ENCODE peak calls at places on chromosomes 5 and 9, in six cellular contexts. One of them, this sample, is unnamed.

GRCh38 chr5:110321117-110321516 is 405.4 kb downstream of the TMEM232 start:
- DNase-seq in heart left ventricle: no peak
- DNase-seq in mucosa of descending colon: no peak
- DNase-seq in omental fat pad: no peak
- DNase-seq in nephron progenitor cell: no peak
- DNase-seq in NB4: no peak
- DNase-seq in this sample: no peak

GRCh38 chr5:132239776-132240175 is 12.1 kb upstream of the P4HA2 start:
- DNase-seq in heart left ventricle: no peak
- DNase-seq in mucosa of descending colon: no peak
- DNase-seq in omental fat pad: no peak
- DNase-seq in nephron progenitor cell: no peak
- DNase-seq in NB4: no peak
- DNase-seq in this sample: no peak

GRCh38 chr9:124929464-124929863 is 11.4 kb downstream of the GOLGA1 start:
- DNase-seq in heart left ventricle: no peak
- DNase-seq in mucosa of descending colon: no peak
- DNase-seq in omental fat pad: no peak
- DNase-seq in nephron progenitor cell: no peak
- DNase-seq in NB4: no peak
- DNase-seq in this sample: no peak

GRCh38 chr9:116693233-116693731 is 6.2 kb downstream of the TRIM32 start:
- DNase-seq in heart left ventricle: no peak
- DNase-seq in mucosa of descending colon: no peak
- DNase-seq in omental fat pad: no peak
- DNase-seq in nephron progenitor cell: no peak
- DNase-seq in NB4: no peak
- DNase-seq in this sample: no peak

GRCh38 chr5:150163547-150164059 is 3.0 kb upstream of the CDX1 start:
- DNase-seq in heart left ventricle: peak
- DNase-seq in mucosa of descending colon: peak
- DNase-seq in omental fat pad: no peak
- DNase-seq in nephron progenitor cell: peak
- DNase-seq in NB4: peak
- DNase-seq in this sample: no peak

GRCh38 chr5:172700686-172701324 is 59.7 kb downstream of the NEURL1B start:
- DNase-seq in heart left ventricle: peak
- DNase-seq in mucosa of descending colon: no peak
- DNase-seq in omental fat pad: no peak
- DNase-seq in nephron progenitor cell: no peak
- DNase-seq in NB4: no peak
- DNase-seq in this sample: no peak

GRCh38 chr5:84274585-84275468 is 109.9 kb downstream of the EDIL3 start:
- DNase-seq in heart left ventricle: no peak
- DNase-seq in mucosa of descending colon: peak
- DNase-seq in omental fat pad: no peak
- DNase-seq in nephron progenitor cell: peak
- DNase-seq in NB4: peak
- DNase-seq in this sample: no peak

GRCh38 chr9:117160254-117160653 is 254.6 kb downstream of the ASTN2 start:
- DNase-seq in heart left ventricle: no peak
- DNase-seq in mucosa of descending colon: no peak
- DNase-seq in omental fat pad: no peak
- DNase-seq in nephron progenitor cell: no peak
- DNase-seq in NB4: peak
- DNase-seq in this sample: no peak

GRCh38 chr9:98438701-98439100 is 183.3 kb upstream of the TBC1D2 start:
- DNase-seq in heart left ventricle: no peak
- DNase-seq in mucosa of descending colon: no peak
- DNase-seq in omental fat pad: no peak
- DNase-seq in nephron progenitor cell: no peak
- DNase-seq in NB4: no peak
- DNase-seq in this sample: no peak

GRCh38 chr5:124301850-124302249 is 444.6 kb downstream of the ZNF608 start:
- DNase-seq in heart left ventricle: no peak
- DNase-seq in mucosa of descending colon: no peak
- DNase-seq in omental fat pad: no peak
- DNase-seq in nephron progenitor cell: no peak
- DNase-seq in NB4: no peak
- DNase-seq in this sample: no peak

GRCh38 chr9:4970970-4971641 is 14.0 kb upstream of the JAK2 start:
- DNase-seq in heart left ventricle: no peak
- DNase-seq in mucosa of descending colon: peak
- DNase-seq in omental fat pad: no peak
- DNase-seq in nephron progenitor cell: no peak
- DNase-seq in NB4: peak
- DNase-seq in this sample: no peak

DNA sequence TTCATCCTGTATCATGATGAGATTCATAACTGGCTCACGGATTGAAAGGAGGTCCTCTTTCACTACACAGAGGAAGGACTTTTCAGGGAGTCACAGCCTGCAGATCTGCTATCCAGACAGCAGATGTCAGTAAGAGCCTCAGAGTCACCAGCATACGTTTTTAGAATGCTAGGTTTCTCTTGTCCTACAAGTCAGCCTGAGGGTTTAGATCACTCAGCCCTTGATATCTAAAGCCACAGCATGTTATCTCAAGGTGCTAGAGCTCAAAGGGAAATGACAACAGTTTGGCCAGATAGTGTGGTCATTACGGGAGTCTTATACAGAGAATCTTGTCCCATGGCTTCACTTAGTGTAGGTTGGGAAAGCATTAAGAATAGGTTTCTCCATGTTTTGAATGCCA is 30.9 kb upstream of the SLC46A2 start:
- DNase-seq in heart left ventricle: no peak
- DNase-seq in mucosa of descending colon: peak
- DNase-seq in omental fat pad: no peak
- DNase-seq in nephron progenitor cell: peak
- DNase-seq in NB4: peak
- DNase-seq in this sample: no peak
- TF ChIP-seq CTCF in heart left ventricle: peak
- TF ChIP-seq CTCF in mucosa of descending colon: peak
- TF ChIP-seq CTCF in omental fat pad: no peak
- TF ChIP-seq CTCF in nephron progenitor cell: peak
- TF ChIP-seq CTCF in NB4: peak
- TF ChIP-seq CTCF in this sample: peak

DNA sequence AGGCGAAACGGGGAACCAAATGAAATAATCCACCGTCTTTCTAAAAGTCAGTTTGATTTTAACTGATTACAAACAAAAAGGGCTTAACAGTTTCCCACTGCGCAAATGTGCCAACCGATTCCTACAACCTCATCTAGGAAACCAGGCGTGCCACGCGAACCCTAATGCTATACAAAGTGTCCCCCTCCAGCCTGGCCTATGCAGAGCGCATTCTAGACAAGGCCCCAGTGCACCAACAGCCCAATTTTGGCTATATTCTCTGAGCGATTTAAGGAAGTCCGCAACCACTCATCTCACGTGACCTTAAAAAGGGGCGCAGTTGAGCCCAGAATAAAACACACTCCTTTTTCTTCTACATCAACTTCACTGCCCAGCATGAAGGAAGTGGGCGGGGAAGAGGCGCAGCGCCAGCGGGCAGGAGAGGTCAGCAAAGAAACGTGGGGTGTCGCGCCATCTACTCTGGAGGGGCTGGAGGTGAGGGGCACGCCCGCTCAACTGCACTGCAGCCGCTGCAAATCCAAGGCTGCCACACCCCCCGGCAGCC is 779 bp downstream of the FAM13B start:
- DNase-seq in heart left ventricle: peak
- DNase-seq in mucosa of descending colon: peak
- DNase-seq in omental fat pad: no peak
- DNase-seq in nephron progenitor cell: no peak
- DNase-seq in NB4: peak
- DNase-seq in this sample: peak
- TF ChIP-seq CTCF in heart left ventricle: no peak
- TF ChIP-seq CTCF in mucosa of descending colon: no peak
- TF ChIP-seq CTCF in omental fat pad: no peak
- TF ChIP-seq CTCF in nephron progenitor cell: no peak
- TF ChIP-seq CTCF in NB4: no peak
- TF ChIP-seq CTCF in this sample: no peak

GRCh38 chr9:849431-849830 is 7.9 kb downstream of the DMRT1 start:
- DNase-seq in heart left ventricle: no peak
- DNase-seq in mucosa of descending colon: no peak
- DNase-seq in omental fat pad: no peak
- DNase-seq in nephron progenitor cell: no peak
- DNase-seq in NB4: no peak
- DNase-seq in this sample: no peak
- TF ChIP-seq CTCF in heart left ventricle: no peak
- TF ChIP-seq CTCF in mucosa of descending colon: no peak
- TF ChIP-seq CTCF in omental fat pad: no peak
- TF ChIP-seq CTCF in nephron progenitor cell: no peak
- TF ChIP-seq CTCF in NB4: no peak
- TF ChIP-seq CTCF in this sample: no peak

DNA sequence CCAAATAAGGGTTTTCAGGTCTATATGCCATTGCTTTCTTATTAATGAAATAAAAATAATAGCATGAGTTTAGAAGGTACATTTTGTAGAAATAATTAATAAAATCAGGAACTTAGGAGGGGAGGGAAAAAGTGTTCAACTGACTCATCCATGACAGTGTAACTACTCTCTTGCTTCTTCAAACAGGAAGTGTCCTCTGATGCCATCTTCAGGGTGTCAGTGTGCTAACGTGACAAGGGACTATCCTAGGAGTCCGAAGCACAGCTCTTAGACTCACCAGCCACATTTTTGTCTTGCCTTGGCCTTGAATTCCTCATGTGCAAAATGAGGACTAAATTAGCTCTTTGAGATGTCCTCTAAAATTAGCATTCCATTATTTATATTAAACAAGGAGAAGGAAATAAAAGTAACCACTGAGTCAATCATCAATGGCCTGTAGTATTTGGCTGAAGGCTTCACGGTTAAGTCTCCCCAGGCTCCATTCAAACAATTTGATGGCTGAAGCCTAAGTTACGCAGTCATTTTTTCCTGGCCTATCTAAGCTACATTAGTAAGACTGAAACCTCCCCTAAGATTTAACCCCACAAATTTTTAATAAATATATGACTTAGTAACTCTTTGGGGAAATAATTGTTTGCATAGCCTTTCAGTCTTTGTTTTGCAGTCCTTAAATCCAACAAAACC is 151.1 kb downstream of the ARL15 start:
- DNase-seq in heart left ventricle: no peak
- DNase-seq in mucosa of descending colon: no peak
- DNase-seq in omental fat pad: no peak
- DNase-seq in nephron progenitor cell: no peak
- DNase-seq in NB4: peak
- DNase-seq in this sample: no peak
- TF ChIP-seq CTCF in heart left ventricle: no peak
- TF ChIP-seq CTCF in mucosa of descending colon: no peak
- TF ChIP-seq CTCF in omental fat pad: no peak
- TF ChIP-seq CTCF in nephron progenitor cell: no peak
- TF ChIP-seq CTCF in NB4: peak
- TF ChIP-seq CTCF in this sample: peak

DNA sequence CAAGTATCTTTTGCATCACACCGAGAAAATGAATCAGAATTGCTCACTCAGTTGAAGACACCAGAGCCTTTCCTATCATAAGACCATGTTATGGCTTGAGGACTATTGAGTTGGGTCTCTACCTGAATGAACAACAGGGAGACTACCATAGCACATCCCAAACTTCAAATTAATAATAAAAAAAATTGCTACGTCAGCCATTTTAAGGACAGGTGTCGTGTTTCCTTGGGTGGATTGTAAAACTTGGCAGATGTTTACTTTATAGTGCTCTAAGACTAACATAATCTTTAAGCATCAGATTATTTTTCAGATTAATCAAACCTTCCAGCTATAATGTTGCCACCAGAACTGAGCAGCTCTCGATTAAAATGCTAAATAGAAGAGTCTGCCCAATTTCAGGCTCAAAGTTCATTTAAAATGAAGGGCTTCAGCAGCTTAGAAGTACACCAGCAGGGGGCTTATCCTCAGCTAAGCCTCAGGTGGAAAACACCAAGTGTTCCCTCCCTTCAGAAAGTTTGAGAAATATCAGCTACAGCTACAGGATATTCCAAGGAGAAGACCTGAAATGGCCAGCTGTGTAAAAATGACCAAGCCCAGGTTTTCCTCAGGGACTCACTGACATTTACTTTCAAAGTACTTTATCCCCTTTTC is 395.5 kb downstream of the DTWD2 start:
- DNase-seq in heart left ventricle: no peak
- DNase-seq in mucosa of descending colon: no peak
- DNase-seq in omental fat pad: no peak
- DNase-seq in nephron progenitor cell: no peak
- DNase-seq in NB4: no peak
- DNase-seq in this sample: no peak
- TF ChIP-seq CTCF in heart left ventricle: no peak
- TF ChIP-seq CTCF in mucosa of descending colon: no peak
- TF ChIP-seq CTCF in omental fat pad: no peak
- TF ChIP-seq CTCF in nephron progenitor cell: no peak
- TF ChIP-seq CTCF in NB4: peak
- TF ChIP-seq CTCF in this sample: peak

DNA sequence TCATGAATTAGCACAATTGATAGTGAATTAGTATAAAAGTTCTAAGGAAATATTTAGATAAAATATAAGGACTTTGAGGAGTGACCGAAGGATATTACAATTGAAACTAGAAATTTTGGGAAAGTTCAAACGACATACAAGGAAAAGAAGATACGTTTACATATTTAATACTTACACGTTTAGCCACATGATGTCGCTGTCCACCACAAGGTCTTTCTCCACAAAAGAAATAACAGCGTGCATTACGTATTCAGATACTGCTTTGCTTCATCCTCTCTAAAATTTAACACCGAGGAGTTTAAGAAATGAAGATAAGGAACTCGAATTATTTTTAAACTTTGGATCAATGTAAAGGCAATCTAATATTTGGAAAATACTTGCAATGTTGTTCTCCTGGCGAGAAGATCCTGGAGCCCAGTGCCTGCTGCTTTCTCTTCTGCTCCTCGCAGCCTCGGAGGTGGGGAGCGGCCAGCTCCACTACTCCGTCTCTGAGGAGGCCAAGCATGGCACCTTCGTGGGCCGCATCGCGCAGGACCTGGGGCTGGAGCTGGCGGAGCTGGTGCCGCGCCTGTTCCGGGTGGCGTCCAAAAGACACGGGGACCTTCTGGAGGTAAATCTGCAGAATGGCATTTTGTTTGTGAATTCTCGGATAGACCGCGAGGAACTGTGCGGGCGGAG is at the start of gene PCDHA3:
- DNase-seq in heart left ventricle: no peak
- DNase-seq in mucosa of descending colon: no peak
- DNase-seq in omental fat pad: no peak
- DNase-seq in nephron progenitor cell: no peak
- DNase-seq in NB4: peak
- DNase-seq in this sample: no peak
- TF ChIP-seq CTCF in heart left ventricle: peak
- TF ChIP-seq CTCF in mucosa of descending colon: no peak
- TF ChIP-seq CTCF in omental fat pad: no peak
- TF ChIP-seq CTCF in nephron progenitor cell: no peak
- TF ChIP-seq CTCF in NB4: no peak
- TF ChIP-seq CTCF in this sample: no peak